ENCODE peak calls at places on chromosomes 16 and 17, in nine cellular contexts. One of them, this sample, is unnamed. For H3K9me3, the result is how much of the 10 kb centered on the place peaks cover.

GRCh38 chr17:9928601-9929341 is 23.7 kb upstream of the RCVRN start:
- DNase-seq in IMR-90: peak
- DNase-seq in spleen: no peak
- DNase-seq in A549: peak
- DNase-seq in CD8-positive, alpha-beta T cell: no peak
- DNase-seq in DND-41: no peak
- DNase-seq in neural progenitor cell: peak
- DNase-seq in breast epithelium: no peak
- DNase-seq in ovary: peak
- DNase-seq in this sample: no peak

GRCh38 chr17:74663566-74663965 is 40.0 kb upstream of the CD300E start:
- DNase-seq in A549: no peak
- DNase-seq in spleen: no peak
- DNase-seq in ovary: no peak
- DNase-seq in IMR-90: no peak
- DNase-seq in DND-41: no peak
- DNase-seq in breast epithelium: no peak
- DNase-seq in neural progenitor cell: no peak
- DNase-seq in CD8-positive, alpha-beta T cell: no peak
- DNase-seq in this sample: no peak

GRCh38 chr17:49741692-49742076 is 22.2 kb downstream of the FAM117A start:
- DNase-seq in ovary: no peak
- DNase-seq in IMR-90: no peak
- DNase-seq in breast epithelium: no peak
- DNase-seq in CD8-positive, alpha-beta T cell: no peak
- DNase-seq in spleen: no peak
- DNase-seq in neural progenitor cell: no peak
- DNase-seq in A549: no peak
- DNase-seq in DND-41: peak
- DNase-seq in this sample: no peak

GRCh38 chr17:61063528-61063927 is 336.1 kb upstream of the TBX2 start:
- DNase-seq in spleen: no peak
- DNase-seq in ovary: no peak
- DNase-seq in DND-41: no peak
- DNase-seq in breast epithelium: no peak
- DNase-seq in CD8-positive, alpha-beta T cell: no peak
- DNase-seq in IMR-90: no peak
- DNase-seq in A549: no peak
- DNase-seq in neural progenitor cell: no peak
- DNase-seq in this sample: no peak

GRCh38 chr17:63039899-63040602 is 74.0 kb downstream of the TANC2 start:
- DNase-seq in spleen: no peak
- DNase-seq in ovary: no peak
- DNase-seq in neural progenitor cell: no peak
- DNase-seq in DND-41: no peak
- DNase-seq in CD8-positive, alpha-beta T cell: no peak
- DNase-seq in A549: peak
- DNase-seq in breast epithelium: no peak
- DNase-seq in IMR-90: peak
- DNase-seq in this sample: no peak

GRCh38 chr16:55031481-55031880 is 100.8 kb downstream of the IRX5 start:
- DNase-seq in neural progenitor cell: no peak
- DNase-seq in A549: no peak
- DNase-seq in DND-41: no peak
- DNase-seq in spleen: no peak
- DNase-seq in ovary: no peak
- DNase-seq in CD8-positive, alpha-beta T cell: no peak
- DNase-seq in IMR-90: no peak
- DNase-seq in breast epithelium: no peak
- DNase-seq in this sample: no peak

GRCh38 chr17:222172-222571 is 40.7 kb upstream of the DOC2B start:
- DNase-seq in DND-41: no peak
- DNase-seq in A549: no peak
- DNase-seq in spleen: peak
- DNase-seq in ovary: no peak
- DNase-seq in CD8-positive, alpha-beta T cell: no peak
- DNase-seq in neural progenitor cell: no peak
- DNase-seq in breast epithelium: no peak
- DNase-seq in IMR-90: no peak
- DNase-seq in this sample: peak

GRCh38 chr16:49023095-49023494 is 258.5 kb downstream of the CBLN1 start:
- DNase-seq in spleen: no peak
- DNase-seq in breast epithelium: no peak
- DNase-seq in neural progenitor cell: no peak
- DNase-seq in IMR-90: peak
- DNase-seq in ovary: peak
- DNase-seq in CD8-positive, alpha-beta T cell: no peak
- DNase-seq in A549: no peak
- DNase-seq in DND-41: no peak
- DNase-seq in this sample: no peak

GRCh38 chr17:46020023-46020735 is 21.1 kb downstream of the STH start:
- DNase-seq in A549: no peak
- DNase-seq in IMR-90: no peak
- DNase-seq in ovary: no peak
- DNase-seq in CD8-positive, alpha-beta T cell: peak
- DNase-seq in neural progenitor cell: no peak
- DNase-seq in breast epithelium: no peak
- DNase-seq in DND-41: no peak
- DNase-seq in spleen: peak
- DNase-seq in this sample: no peak

GRCh38 chr17:66468241-66469087 is 166.1 kb downstream of the PRKCA start:
- DNase-seq in DND-41: peak
- DNase-seq in IMR-90: peak
- DNase-seq in ovary: no peak
- DNase-seq in CD8-positive, alpha-beta T cell: no peak
- DNase-seq in breast epithelium: no peak
- DNase-seq in neural progenitor cell: no peak
- DNase-seq in spleen: no peak
- DNase-seq in A549: peak
- DNase-seq in this sample: no peak

GRCh38 chr17:30716461-30717289 is 107.8 kb downstream of the CRLF3 start:
- DNase-seq in breast epithelium: no peak
- DNase-seq in A549: peak
- DNase-seq in ovary: no peak
- DNase-seq in spleen: peak
- DNase-seq in CD8-positive, alpha-beta T cell: no peak
- DNase-seq in neural progenitor cell: no peak
- DNase-seq in IMR-90: peak
- DNase-seq in DND-41: peak
- DNase-seq in this sample: peak

GRCh38 chr17:57519800-57520199 is 225.3 kb downstream of the CCDC182 start:
- DNase-seq in IMR-90: no peak
- DNase-seq in neural progenitor cell: no peak
- DNase-seq in breast epithelium: no peak
- DNase-seq in A549: no peak
- DNase-seq in DND-41: no peak
- DNase-seq in CD8-positive, alpha-beta T cell: no peak
- DNase-seq in spleen: no peak
- DNase-seq in ovary: no peak
- DNase-seq in this sample: no peak

GRCh38 chr16:58024673-58025350 is 742 bp upstream of the MMP15 start:
- DNase-seq in DND-41: no peak
- DNase-seq in A549: peak
- DNase-seq in neural progenitor cell: peak
- DNase-seq in spleen: peak
- DNase-seq in CD8-positive, alpha-beta T cell: no peak
- DNase-seq in ovary: no peak
- DNase-seq in breast epithelium: no peak
- DNase-seq in IMR-90: no peak
- DNase-seq in this sample: peak

GRCh38 chr17:76529224-76529642 is 8.3 kb downstream of the CYGB start:
- DNase-seq in A549: no peak
- DNase-seq in neural progenitor cell: no peak
- DNase-seq in CD8-positive, alpha-beta T cell: no peak
- DNase-seq in ovary: peak
- DNase-seq in breast epithelium: peak
- DNase-seq in DND-41: no peak
- DNase-seq in spleen: no peak
- DNase-seq in IMR-90: peak
- DNase-seq in this sample: peak

DNA sequence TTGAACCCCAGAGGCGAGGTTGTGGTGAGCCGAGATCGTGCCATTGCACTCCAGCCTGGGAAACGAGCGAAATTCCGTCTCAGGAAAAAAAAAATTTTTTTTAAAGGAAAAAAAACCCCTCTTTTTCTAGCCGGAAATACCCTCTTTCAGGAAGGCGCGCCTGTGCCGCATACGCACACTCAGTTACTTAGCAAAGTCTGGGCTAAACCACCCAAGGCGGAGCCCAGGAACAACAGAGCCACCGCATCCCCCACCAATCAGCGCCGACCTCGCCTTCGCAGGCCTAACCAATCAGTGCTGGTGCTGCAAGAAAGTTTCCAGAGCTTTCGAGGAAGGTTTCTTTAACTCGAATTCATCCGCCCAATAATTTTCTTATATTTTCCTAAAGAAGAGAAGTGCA is 510.4 kb downstream of the KCNJ18 start:
- DNase-seq in neural progenitor cell: no peak
- DNase-seq in ovary: no peak
- DNase-seq in A549: no peak
- DNase-seq in spleen: peak
- DNase-seq in breast epithelium: no peak
- DNase-seq in DND-41: no peak
- DNase-seq in CD8-positive, alpha-beta T cell: no peak
- DNase-seq in IMR-90: no peak
- DNase-seq in this sample: no peak
- H3K9me3 ChIP-seq in neural progenitor cell: under half
- H3K9me3 ChIP-seq in ovary: under half
- H3K9me3 ChIP-seq in A549: under half
- H3K9me3 ChIP-seq in spleen: under half
- H3K9me3 ChIP-seq in breast epithelium: under half
- H3K9me3 ChIP-seq in DND-41: under half
- H3K9me3 ChIP-seq in CD8-positive, alpha-beta T cell: under half
- H3K9me3 ChIP-seq in IMR-90: under half
- H3K9me3 ChIP-seq in this sample: under half

GRCh38 chr16:74736531-74737157 is 36.0 kb upstream of the MLKL start:
- DNase-seq in breast epithelium: no peak
- DNase-seq in ovary: no peak
- DNase-seq in A549: no peak
- DNase-seq in CD8-positive, alpha-beta T cell: no peak
- DNase-seq in neural progenitor cell: no peak
- DNase-seq in spleen: no peak
- DNase-seq in IMR-90: no peak
- DNase-seq in DND-41: no peak
- DNase-seq in this sample: no peak

GRCh38 chr16:74735162-74735452 is 34.4 kb upstream of the MLKL start:
- DNase-seq in breast epithelium: no peak
- DNase-seq in IMR-90: no peak
- DNase-seq in A549: no peak
- DNase-seq in ovary: no peak
- DNase-seq in CD8-positive, alpha-beta T cell: no peak
- DNase-seq in spleen: no peak
- DNase-seq in neural progenitor cell: no peak
- DNase-seq in DND-41: no peak
- DNase-seq in this sample: no peak

GRCh38 chr16:74732951-74733350 is 32.3 kb upstream of the MLKL start:
- DNase-seq in DND-41: no peak
- DNase-seq in CD8-positive, alpha-beta T cell: no peak
- DNase-seq in IMR-90: no peak
- DNase-seq in A549: no peak
- DNase-seq in spleen: peak
- DNase-seq in ovary: no peak
- DNase-seq in breast epithelium: no peak
- DNase-seq in neural progenitor cell: no peak
- DNase-seq in this sample: no peak

GRCh38 chr16:74735554-74735953 is 34.9 kb upstream of the MLKL start:
- DNase-seq in spleen: no peak
- DNase-seq in neural progenitor cell: no peak
- DNase-seq in IMR-90: no peak
- DNase-seq in DND-41: no peak
- DNase-seq in CD8-positive, alpha-beta T cell: no peak
- DNase-seq in A549: no peak
- DNase-seq in ovary: no peak
- DNase-seq in breast epithelium: no peak
- DNase-seq in this sample: no peak

GRCh38 chr16:74734361-74735161 is 33.9 kb upstream of the MLKL start:
- DNase-seq in DND-41: no peak
- DNase-seq in spleen: no peak
- DNase-seq in ovary: no peak
- DNase-seq in CD8-positive, alpha-beta T cell: no peak
- DNase-seq in IMR-90: no peak
- DNase-seq in A549: no peak
- DNase-seq in breast epithelium: no peak
- DNase-seq in neural progenitor cell: peak
- DNase-seq in this sample: no peak
- TF ChIP-seq CTCF in DND-41: no peak
- TF ChIP-seq CTCF in spleen: no peak
- TF ChIP-seq CTCF in ovary: no peak
- TF ChIP-seq CTCF in CD8-positive, alpha-beta T cell: no peak
- TF ChIP-seq CTCF in IMR-90: no peak
- TF ChIP-seq CTCF in A549: no peak
- TF ChIP-seq CTCF in breast epithelium: no peak
- TF ChIP-seq CTCF in neural progenitor cell: no peak
- TF ChIP-seq CTCF in this sample: no peak

GRCh38 chr16:69107311-69107962 is 2.0 kb downstream of the HAS3 start:
- DNase-seq in spleen: peak
- DNase-seq in neural progenitor cell: peak
- DNase-seq in IMR-90: no peak
- DNase-seq in breast epithelium: no peak
- DNase-seq in A549: peak
- DNase-seq in CD8-positive, alpha-beta T cell: no peak
- DNase-seq in DND-41: no peak
- DNase-seq in ovary: no peak
- DNase-seq in this sample: peak
- H3K9me3 ChIP-seq in spleen: under half
- H3K9me3 ChIP-seq in neural progenitor cell: under half
- H3K9me3 ChIP-seq in IMR-90: under half
- H3K9me3 ChIP-seq in breast epithelium: under half
- H3K9me3 ChIP-seq in A549: under half
- H3K9me3 ChIP-seq in CD8-positive, alpha-beta T cell: under half
- H3K9me3 ChIP-seq in DND-41: under half
- H3K9me3 ChIP-seq in ovary: under half
- H3K9me3 ChIP-seq in this sample: under half

GRCh38 chr17:41688641-41689496 is at the start of gene EIF1:
- DNase-seq in neural progenitor cell: peak
- DNase-seq in spleen: peak
- DNase-seq in DND-41: peak
- DNase-seq in ovary: peak
- DNase-seq in breast epithelium: peak
- DNase-seq in IMR-90: peak
- DNase-seq in CD8-positive, alpha-beta T cell: peak
- DNase-seq in A549: peak
- DNase-seq in this sample: peak

GRCh38 chr17:41689497-41690299 is 1.0 kb downstream of the EIF1 start:
- DNase-seq in IMR-90: peak
- DNase-seq in DND-41: peak
- DNase-seq in breast epithelium: peak
- DNase-seq in CD8-positive, alpha-beta T cell: no peak
- DNase-seq in spleen: no peak
- DNase-seq in ovary: no peak
- DNase-seq in A549: peak
- DNase-seq in neural progenitor cell: peak
- DNase-seq in this sample: no peak

GRCh38 chr17:41690497-41690896 is 1.8 kb downstream of the EIF1 start:
- DNase-seq in breast epithelium: no peak
- DNase-seq in spleen: no peak
- DNase-seq in neural progenitor cell: no peak
- DNase-seq in ovary: no peak
- DNase-seq in IMR-90: no peak
- DNase-seq in A549: no peak
- DNase-seq in CD8-positive, alpha-beta T cell: no peak
- DNase-seq in DND-41: no peak
- DNase-seq in this sample: no peak

GRCh38 chr17:41691031-41691777 is 2.5 kb downstream of the EIF1 start:
- DNase-seq in ovary: no peak
- DNase-seq in IMR-90: peak
- DNase-seq in breast epithelium: no peak
- DNase-seq in DND-41: no peak
- DNase-seq in spleen: no peak
- DNase-seq in CD8-positive, alpha-beta T cell: peak
- DNase-seq in neural progenitor cell: no peak
- DNase-seq in A549: no peak
- DNase-seq in this sample: no peak

GRCh38 chr17:41687828-41688640 is 651 bp upstream of the EIF1 start:
- DNase-seq in A549: peak
- DNase-seq in DND-41: peak
- DNase-seq in spleen: peak
- DNase-seq in breast epithelium: peak
- DNase-seq in ovary: peak
- DNase-seq in CD8-positive, alpha-beta T cell: peak
- DNase-seq in neural progenitor cell: no peak
- DNase-seq in IMR-90: peak
- DNase-seq in this sample: peak
- TF ChIP-seq CTCF in A549: peak
- TF ChIP-seq CTCF in DND-41: peak
- TF ChIP-seq CTCF in spleen: peak
- TF ChIP-seq CTCF in breast epithelium: no peak
- TF ChIP-seq CTCF in ovary: no peak
- TF ChIP-seq CTCF in CD8-positive, alpha-beta T cell: peak
- TF ChIP-seq CTCF in neural progenitor cell: peak
- TF ChIP-seq CTCF in IMR-90: peak
- TF ChIP-seq CTCF in this sample: peak